ENCODE peak calls at places on chromosomes 5 and 9, in nine cellular contexts. D is fibroblast of lung; S is Panc1; K is K562; I is PC-9; N is CD8-positive, alpha-beta T cell; Q is ovary; Y is esophagus squamous epithelium; V is astrocyte. B is an unnamed sample.

GRCh38 chr5:1448511-1449011 is 3.3 kb upstream of the SLC6A3 start:
- DNase-seq in D (no peak), K (no peak), Q (no peak), N (no peak), V (no peak), I (no peak), Y (no peak), S (no peak), B (no peak)

GRCh38 chr9:86469476-86470087 is 115.4 kb upstream of the TUT7 start:
- DNase-seq in I (no peak), N (no peak), Q (no peak), D (no peak), K (no peak), S (no peak), Y (no peak), V (peak), B (no peak)

GRCh38 chr5:132392978-132393825 is 23.7 kb downstream of the SLC22A5 start:
- DNase-seq in K (no peak), I (no peak), D (no peak), Q (no peak), V (no peak), Y (no peak), N (no peak), S (no peak), B (no peak)

GRCh38 chr5:52786937-52787599 is 648 bp upstream of the ITGA1 start:
- DNase-seq in I (peak), N (peak), V (no peak), Q (no peak), Y (no peak), K (no peak), D (no peak), S (no peak), B (peak)

GRCh38 chr5:86979801-86980510 is 287.7 kb upstream of the RASA1 start:
- DNase-seq in N (no peak), K (no peak), V (peak), S (peak), Y (no peak), D (peak), I (no peak), Q (no peak), B (no peak)

GRCh38 chr5:178793156-178793555 is 62.7 kb upstream of the ZNF354A start:
- DNase-seq in S (no peak), I (peak), V (no peak), Y (no peak), Q (no peak), N (no peak), D (no peak), K (peak), B (no peak)

GRCh38 chr5:158172005-158172404 is 313.1 kb upstream of the CLINT1 start:
- DNase-seq in N (no peak), S (no peak), K (no peak), Y (no peak), Q (no peak), I (no peak), D (no peak), V (no peak), B (no peak)

GRCh38 chr9:27179245-27179870 is 70.3 kb downstream of the TEK start:
- DNase-seq in S (no peak), K (no peak), Y (no peak), N (no peak), I (no peak), V (peak), Q (no peak), D (peak), B (no peak)

GRCh38 chr5:116130471-116130870 is 45.6 kb downstream of the COMMD10 start:
- DNase-seq in Q (no peak), S (no peak), K (no peak), V (peak), N (no peak), I (no peak), Y (no peak), D (peak), B (no peak)

GRCh38 chr9:68567565-68567964 is 26.9 kb upstream of the TMEM252 start:
- DNase-seq in Y (no peak), Q (no peak), N (no peak), K (no peak), D (no peak), S (no peak), V (no peak), I (no peak), B (no peak)

GRCh38 chr5:72387985-72388384 is 67.8 kb downstream of the PTCD2 start:
- DNase-seq in V (peak), Y (no peak), K (no peak), I (peak), Q (no peak), N (no peak), S (peak), D (peak), B (no peak)

GRCh38 chr5:59637878-59638580 is 255.5 kb downstream of the PDE4D start:
- DNase-seq in N (no peak), D (no peak), Y (no peak), K (no peak), S (no peak), V (no peak), Q (no peak), I (no peak), B (no peak)

GRCh38 chr9:114503009-114503408 is 2.3 kb downstream of the WHRN start:
- DNase-seq in Y (no peak), S (no peak), I (no peak), Q (no peak), D (no peak), K (no peak), N (no peak), V (no peak), B (no peak)

GRCh38 chr9:86821011-86821845 is 126.1 kb downstream of the GAS1 start:
- DNase-seq in V (peak), Y (no peak), N (no peak), Q (no peak), S (no peak), D (no peak), I (no peak), K (no peak), B (no peak)

GRCh38 chr5:176886336-176887251 is 12.6 kb downstream of the HK3 start:
- DNase-seq in D (no peak), K (no peak), S (no peak), N (no peak), I (no peak), Y (no peak), V (no peak), Q (no peak), B (no peak)

GRCh38 chr5:76999451-76999850 is 30.8 kb upstream of the AGGF1 start:
- DNase-seq in Q (no peak), I (no peak), D (peak), S (no peak), V (peak), Y (no peak), N (no peak), K (no peak), B (peak)

GRCh38 chr5:112338681-112339337 is 80.3 kb downstream of the EPB41L4A start:
- DNase-seq in I (peak), D (no peak), Q (no peak), Y (no peak), S (no peak), V (peak), N (no peak), K (no peak), B (no peak)

GRCh38 chr9:130003943-130004552 is 38.9 kb downstream of the FNBP1 start:
- DNase-seq in Q (no peak), D (no peak), V (no peak), I (no peak), Y (no peak), S (no peak), K (no peak), N (no peak), B (no peak)

GRCh38 chr9:101465330-101465915 is 29.8 kb upstream of the ALDOB start:
- DNase-seq in V (peak), I (no peak), D (peak), S (no peak), N (no peak), K (peak), Y (no peak), Q (no peak), B (no peak)

GRCh38 chr5:172437445-172438303 is 16.7 kb downstream of the SH3PXD2B start:
- DNase-seq in Q (no peak), I (peak), Y (no peak), S (no peak), V (peak), N (no peak), K (no peak), D (peak), B (no peak)

GRCh38 chr5:168721966-168722365 is 142.8 kb upstream of the PANK3 start:
- DNase-seq in Y (no peak), N (no peak), D (no peak), I (no peak), S (no peak), Q (no peak), V (no peak), K (no peak), B (no peak)

GRCh38 chr5:126744842-126745241 is 32.1 kb upstream of the LMNB1 start:
- DNase-seq in Y (no peak), N (no peak), S (no peak), Q (no peak), K (no peak), I (no peak), V (no peak), D (no peak), B (no peak)
- H3K27ac ChIP-seq in Y (no peak), N (no peak), S (no peak), Q (no peak), K (no peak), I (peak), V (no peak), D (no peak), B (no peak)

GRCh38 chr9:123062306-123063171 is 29.1 kb downstream of the GPR21 start:
- DNase-seq in S (no peak), N (no peak), Y (no peak), I (no peak), K (no peak), D (no peak), Q (no peak), V (peak), B (no peak)
- H3K27ac ChIP-seq in S (no peak), N (no peak), Y (peak), I (no peak), K (no peak), D (no peak), Q (peak), V (no peak), B (no peak)

GRCh38 chr5:144406463-144406862 is 235.8 kb downstream of the KCTD16 start:
- DNase-seq in S (no peak), K (no peak), Q (no peak), D (no peak), V (no peak), Y (no peak), N (no peak), I (no peak), B (no peak)
- H3K27ac ChIP-seq in S (no peak), K (no peak), Q (no peak), D (no peak), V (no peak), Y (no peak), N (no peak), I (no peak), B (no peak)

GRCh38 chr9:4277531-4277991 is 22.3 kb downstream of the GLIS3 start:
- DNase-seq in S (no peak), D (no peak), Q (no peak), I (no peak), K (no peak), Y (no peak), N (no peak), V (peak), B (no peak)

GRCh38 chr9:4272141-4272540 is 27.7 kb downstream of the GLIS3 start:
- DNase-seq in N (no peak), K (no peak), Q (no peak), S (no peak), D (no peak), Y (no peak), V (no peak), I (no peak), B (no peak)

GRCh38 chr9:4281676-4282075 is 18.2 kb downstream of the GLIS3 start:
- DNase-seq in K (no peak), I (no peak), V (no peak), S (no peak), Q (no peak), D (no peak), Y (no peak), N (no peak), B (no peak)

GRCh38 chr9:4280605-4281004 is 19.3 kb downstream of the GLIS3 start:
- DNase-seq in Y (no peak), Q (no peak), S (no peak), V (no peak), N (no peak), I (no peak), D (no peak), K (no peak), B (no peak)

GRCh38 chr9:4276856-4277255 is 23.0 kb downstream of the GLIS3 start:
- DNase-seq in V (no peak), Y (no peak), S (no peak), K (no peak), Q (no peak), I (no peak), N (no peak), D (no peak), B (no peak)
- H3K27ac ChIP-seq in V (peak), Y (no peak), S (no peak), K (no peak), Q (no peak), I (no peak), N (no peak), D (no peak), B (no peak)

GRCh38 chr5:126482591-126482990 is 59.4 kb downstream of the GRAMD2B start:
- DNase-seq in I (no peak), Y (no peak), Q (no peak), V (no peak), K (no peak), S (no peak), D (no peak), N (no peak), B (no peak)
- H3K27ac ChIP-seq in I (no peak), Y (no peak), Q (peak), V (no peak), K (no peak), S (no peak), D (no peak), N (no peak), B (peak)

DNA sequence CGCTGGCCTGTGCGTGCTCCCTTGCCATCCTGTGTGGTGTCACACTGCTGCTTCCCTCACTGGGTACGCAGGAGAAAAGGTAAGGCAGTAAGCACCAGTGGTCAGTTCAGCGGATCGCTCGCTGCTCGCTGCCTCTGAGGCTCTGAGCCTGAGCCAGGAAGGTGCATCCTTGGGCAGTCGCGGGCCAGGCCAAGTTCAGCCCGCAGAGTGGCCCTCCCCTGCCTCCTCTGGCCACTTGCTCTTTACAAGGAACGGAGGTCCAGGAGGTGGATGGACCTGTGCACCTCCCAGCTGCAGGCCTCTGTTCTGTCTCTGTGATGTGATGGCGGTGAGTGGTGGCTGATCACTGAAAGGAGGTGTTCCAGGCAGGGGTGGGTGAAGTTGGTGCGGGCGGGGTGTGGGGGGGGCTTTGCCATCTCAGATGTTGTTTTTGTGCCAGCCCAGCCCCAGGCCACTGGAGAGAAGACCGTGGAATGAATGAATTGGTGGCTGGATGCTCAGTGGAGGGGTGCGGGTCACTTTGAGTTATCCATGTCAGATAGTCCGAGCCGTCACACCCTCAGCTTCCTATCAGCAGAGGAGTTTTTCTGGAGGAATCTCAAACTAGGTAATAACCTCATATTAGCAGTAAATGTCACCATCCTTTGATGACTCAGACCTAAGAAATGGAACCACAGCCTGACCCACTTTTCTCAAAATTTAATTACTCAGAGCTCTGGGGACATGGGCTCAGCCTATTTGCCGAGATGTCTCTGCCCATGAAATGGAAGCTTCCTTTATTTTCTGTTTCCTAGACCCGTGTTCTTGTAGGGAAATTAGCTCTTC is 7.3 kb downstream of the COL5A1 start:
- DNase-seq in Q (no peak), V (peak), N (no peak), I (no peak), K (no peak), Y (no peak), S (no peak), D (peak), B (no peak)
- H3K27ac ChIP-seq in Q (no peak), V (peak), N (no peak), I (no peak), K (no peak), Y (peak), S (no peak), D (no peak), B (no peak)

GRCh38 chr9:4324513-4324912 is 24.6 kb upstream of the GLIS3 start:
- DNase-seq in V (peak), I (no peak), K (no peak), S (no peak), D (peak), Q (no peak), Y (no peak), N (no peak), B (no peak)
- H3K27ac ChIP-seq in V (peak), I (no peak), K (no peak), S (no peak), D (peak), Q (no peak), Y (no peak), N (no peak), B (no peak)

GRCh38 chr9:35845824-35846771 is 17.1 kb downstream of the TMEM8B start:
- DNase-seq in N (no peak), Q (no peak), D (no peak), I (no peak), K (no peak), S (no peak), V (no peak), Y (no peak), B (no peak)
- H3K27ac ChIP-seq in N (no peak), Q (peak), D (no peak), I (peak), K (no peak), S (no peak), V (no peak), Y (peak), B (no peak)

GRCh38 chr9:79598562-79599345 is 27.0 kb downstream of the TLE4 start:
- DNase-seq in S (no peak), I (no peak), Q (no peak), V (no peak), Y (no peak), N (no peak), K (no peak), D (no peak), B (no peak)
- H3K27ac ChIP-seq in S (no peak), I (no peak), Q (no peak), V (no peak), Y (no peak), N (no peak), K (no peak), D (no peak), B (no peak)